ENCODE peak calls at places on chromosomes 11 and 22, in four cellular contexts. W is activated gamma-delta T cell treated with Interleukin-2 at 50 U/mL for 16 hours, Z is MV-4-11, J is heart right ventricle. L is an unnamed sample.

GRCh38 chr22:30226192-30226832 is 20.2 kb downstream of the LIF start:
- DNase-seq in W (no peak), Z (no peak), J (no peak), L (no peak)

GRCh38 chr11:130675456-130675855 is 227.0 kb downstream of the ADAMTS15 start:
- DNase-seq in W (no peak), Z (no peak), J (peak), L (no peak)

GRCh38 chr11:58731819-58732218 is at the start of gene GLYAT:
- DNase-seq in W (no peak), Z (no peak), J (no peak), L (no peak)

GRCh38 chr11:126072141-126072741 is 9.6 kb upstream of the CDON start:
- DNase-seq in W (no peak), Z (no peak), J (no peak), L (peak)

GRCh38 chr11:122628691-122629555 is 26.6 kb upstream of the UBASH3B start:
- DNase-seq in W (peak), Z (peak), J (peak), L (peak)

GRCh38 chr11:79076526-79077115 is 364.2 kb downstream of the TENM4 start:
- DNase-seq in W (no peak), Z (no peak), J (peak), L (no peak)

GRCh38 chr11:126305699-126306098 is 1.8 kb downstream of the DCPS start:
- DNase-seq in W (no peak), Z (no peak), J (no peak), L (no peak)

GRCh38 chr22:28440517-28441366 is 238.9 kb downstream of the TTC28 start:
- DNase-seq in W (no peak), Z (no peak), J (no peak), L (no peak)

GRCh38 chr11:124586247-124586860 is 16.6 kb downstream of the OR8A1 start:
- DNase-seq in W (peak), Z (peak), J (peak), L (peak)

GRCh38 chr22:43840851-43841250 is 21.5 kb downstream of the SULT4A1 start:
- DNase-seq in W (no peak), Z (no peak), J (no peak), L (no peak)

GRCh38 chr11:113245216-113245615 is 69.2 kb upstream of the TTC12 start:
- DNase-seq in W (no peak), Z (no peak), J (no peak), L (no peak)

GRCh38 chr11:92154611-92155010 is 70.0 kb upstream of the FAT3 start:
- DNase-seq in W (no peak), Z (no peak), J (no peak), L (no peak)

GRCh38 chr22:23401910-23402274 is 178.2 kb downstream of the IGLL1 start:
- DNase-seq in W (no peak), Z (no peak), J (no peak), L (no peak)

GRCh38 chr11:129283141-129283540 is 91.0 kb upstream of the ARHGAP32 start:
- DNase-seq in W (no peak), Z (no peak), J (no peak), L (no peak)

GRCh38 chr11:61102667-61103491 is 590 bp downstream of the CD5 start:
- DNase-seq in W (no peak), Z (no peak), J (no peak), L (no peak)

GRCh38 chr11:4511267-4511666 is 28.8 kb downstream of the OR52K1 start:
- DNase-seq in W (no peak), Z (no peak), J (no peak), L (no peak)

L was measured in foreskin keratinocyte.